ENCODE peak calls at places on chromosomes 4 and X, in six cellular contexts. One of them, this sample, is unnamed.
A peak's percentile ranks its signal among the peaks of the same experiment; 100 is the strongest.

GRCh38 chr4:71259911-71260331 is 78.9 kb upstream of the SLC4A4 start:
- DNase-seq in OCI-LY7: no peak
- DNase-seq in tibial nerve: no peak
- DNase-seq in heart right ventricle: peak; percentile 26
- DNase-seq in brain microvascular endothelial cell: no peak
- DNase-seq in endodermal cell: no peak
- DNase-seq in this sample: no peak

GRCh38 chrX:78105944-78106650 is 2.0 kb downstream of the PGK1 start:
- DNase-seq in OCI-LY7: no peak
- DNase-seq in tibial nerve: no peak
- DNase-seq in heart right ventricle: no peak
- DNase-seq in brain microvascular endothelial cell: no peak
- DNase-seq in endodermal cell: no peak
- DNase-seq in this sample: no peak

GRCh38 chr4:141713771-141714445 is 77.5 kb downstream of the IL15 start:
- DNase-seq in OCI-LY7: no peak
- DNase-seq in tibial nerve: no peak
- DNase-seq in heart right ventricle: no peak
- DNase-seq in brain microvascular endothelial cell: peak; percentile 40
- DNase-seq in endodermal cell: peak; percentile 63
- DNase-seq in this sample: no peak

GRCh38 chrX:71291381-71291780 is 7.9 kb downstream of the NONO start:
- DNase-seq in OCI-LY7: no peak
- DNase-seq in tibial nerve: no peak
- DNase-seq in heart right ventricle: no peak
- DNase-seq in brain microvascular endothelial cell: no peak
- DNase-seq in endodermal cell: no peak
- DNase-seq in this sample: no peak

GRCh38 chr4:123564758-123565346 is 168.3 kb downstream of the SPRY1 start:
- DNase-seq in OCI-LY7: peak; percentile 89
- DNase-seq in tibial nerve: no peak
- DNase-seq in heart right ventricle: peak; percentile 69
- DNase-seq in brain microvascular endothelial cell: peak; percentile 63
- DNase-seq in endodermal cell: peak; percentile 88
- DNase-seq in this sample: peak; percentile 35

GRCh38 chrX:134180566-134180965 is 56.4 kb upstream of the CCDC160 start:
- DNase-seq in OCI-LY7: no peak
- DNase-seq in tibial nerve: no peak
- DNase-seq in heart right ventricle: no peak
- DNase-seq in brain microvascular endothelial cell: no peak
- DNase-seq in endodermal cell: no peak
- DNase-seq in this sample: no peak

GRCh38 chrX:38732866-38733265 is 68.4 kb upstream of the MID1IP1 start:
- DNase-seq in OCI-LY7: no peak
- DNase-seq in tibial nerve: no peak
- DNase-seq in heart right ventricle: no peak
- DNase-seq in brain microvascular endothelial cell: no peak
- DNase-seq in endodermal cell: no peak
- DNase-seq in this sample: no peak

GRCh38 chrX:96182366-96182765 is 502.3 kb upstream of the DIAPH2 start:
- DNase-seq in OCI-LY7: no peak
- DNase-seq in tibial nerve: no peak
- DNase-seq in heart right ventricle: no peak
- DNase-seq in brain microvascular endothelial cell: peak; percentile 27
- DNase-seq in endodermal cell: peak; percentile 86
- DNase-seq in this sample: no peak

GRCh38 chr4:74897390-74897789 is 35.5 kb upstream of the PARM1 start:
- DNase-seq in OCI-LY7: no peak
- DNase-seq in tibial nerve: no peak
- DNase-seq in heart right ventricle: no peak
- DNase-seq in brain microvascular endothelial cell: no peak
- DNase-seq in endodermal cell: no peak
- DNase-seq in this sample: no peak

GRCh38 chrX:17405225-17405969 is 30.4 kb downstream of the NHS start:
- DNase-seq in OCI-LY7: no peak
- DNase-seq in tibial nerve: no peak
- DNase-seq in heart right ventricle: no peak
- DNase-seq in brain microvascular endothelial cell: peak; percentile 39
- DNase-seq in endodermal cell: no peak
- DNase-seq in this sample: no peak

GRCh38 chr4:14072506-14072905 is 445.0 kb upstream of the BOD1L1 start:
- DNase-seq in OCI-LY7: no peak
- DNase-seq in tibial nerve: no peak
- DNase-seq in heart right ventricle: no peak
- DNase-seq in brain microvascular endothelial cell: no peak
- DNase-seq in endodermal cell: no peak
- DNase-seq in this sample: no peak

GRCh38 chrX:103538728-103539127 is 19.4 kb upstream of the RAB40A start:
- DNase-seq in OCI-LY7: no peak
- DNase-seq in tibial nerve: no peak
- DNase-seq in heart right ventricle: no peak
- DNase-seq in brain microvascular endothelial cell: no peak
- DNase-seq in endodermal cell: no peak
- DNase-seq in this sample: no peak

GRCh38 chr4:82691431-82691830 is 107.2 kb downstream of the SCD5 start:
- DNase-seq in OCI-LY7: no peak
- DNase-seq in tibial nerve: no peak
- DNase-seq in heart right ventricle: no peak
- DNase-seq in brain microvascular endothelial cell: no peak
- DNase-seq in endodermal cell: no peak
- DNase-seq in this sample: no peak

GRCh38 chrX:42686706-42687105 is 91.3 kb downstream of the PPP1R2C start:
- DNase-seq in OCI-LY7: no peak
- DNase-seq in tibial nerve: no peak
- DNase-seq in heart right ventricle: no peak
- DNase-seq in brain microvascular endothelial cell: no peak
- DNase-seq in endodermal cell: no peak
- DNase-seq in this sample: no peak

GRCh38 chr4:17013382-17014006 is 115.0 kb upstream of the LDB2 start:
- DNase-seq in OCI-LY7: no peak
- DNase-seq in tibial nerve: no peak
- DNase-seq in heart right ventricle: no peak
- DNase-seq in brain microvascular endothelial cell: no peak
- DNase-seq in endodermal cell: peak; percentile 22
- DNase-seq in this sample: no peak

GRCh38 chr4:18645356-18645755 is 623.8 kb upstream of the LCORL start:
- DNase-seq in OCI-LY7: no peak
- DNase-seq in tibial nerve: no peak
- DNase-seq in heart right ventricle: no peak
- DNase-seq in brain microvascular endothelial cell: no peak
- DNase-seq in endodermal cell: no peak
- DNase-seq in this sample: no peak

GRCh38 chr4:94419956-94420355 is 31.8 kb upstream of the PDLIM5 start:
- DNase-seq in OCI-LY7: no peak
- DNase-seq in tibial nerve: no peak
- DNase-seq in heart right ventricle: no peak
- DNase-seq in brain microvascular endothelial cell: peak; percentile 38
- DNase-seq in endodermal cell: no peak
- DNase-seq in this sample: no peak

GRCh38 chr4:70721747-70722146 is at the start of gene RUFY3:
- DNase-seq in OCI-LY7: no peak
- DNase-seq in tibial nerve: peak; percentile 20
- DNase-seq in heart right ventricle: peak; percentile 70
- DNase-seq in brain microvascular endothelial cell: peak; percentile 87
- DNase-seq in endodermal cell: no peak
- DNase-seq in this sample: no peak

GRCh38 chr4:79651516-79651915 is 243.5 kb upstream of the GK2 start:
- DNase-seq in OCI-LY7: no peak
- DNase-seq in tibial nerve: no peak
- DNase-seq in heart right ventricle: no peak
- DNase-seq in brain microvascular endothelial cell: peak; percentile 54
- DNase-seq in endodermal cell: peak; percentile 59
- DNase-seq in this sample: no peak

GRCh38 chr4:156942991-156943390 is 28.6 kb downstream of the PDGFC start:
- DNase-seq in OCI-LY7: no peak
- DNase-seq in tibial nerve: no peak
- DNase-seq in heart right ventricle: no peak
- DNase-seq in brain microvascular endothelial cell: no peak
- DNase-seq in endodermal cell: no peak
- DNase-seq in this sample: no peak

GRCh38 chr4:98510757-98511517 is 147.5 kb downstream of the TSPAN5 start:
- DNase-seq in OCI-LY7: no peak
- DNase-seq in tibial nerve: no peak
- DNase-seq in heart right ventricle: no peak
- DNase-seq in brain microvascular endothelial cell: peak; percentile 49
- DNase-seq in endodermal cell: no peak
- DNase-seq in this sample: no peak

GRCh38 chr4:121148621-121149020 is 15.5 kb downstream of the TNIP3 start:
- DNase-seq in OCI-LY7: no peak
- DNase-seq in tibial nerve: no peak
- DNase-seq in heart right ventricle: no peak
- DNase-seq in brain microvascular endothelial cell: no peak
- DNase-seq in endodermal cell: no peak
- DNase-seq in this sample: no peak

DNA sequence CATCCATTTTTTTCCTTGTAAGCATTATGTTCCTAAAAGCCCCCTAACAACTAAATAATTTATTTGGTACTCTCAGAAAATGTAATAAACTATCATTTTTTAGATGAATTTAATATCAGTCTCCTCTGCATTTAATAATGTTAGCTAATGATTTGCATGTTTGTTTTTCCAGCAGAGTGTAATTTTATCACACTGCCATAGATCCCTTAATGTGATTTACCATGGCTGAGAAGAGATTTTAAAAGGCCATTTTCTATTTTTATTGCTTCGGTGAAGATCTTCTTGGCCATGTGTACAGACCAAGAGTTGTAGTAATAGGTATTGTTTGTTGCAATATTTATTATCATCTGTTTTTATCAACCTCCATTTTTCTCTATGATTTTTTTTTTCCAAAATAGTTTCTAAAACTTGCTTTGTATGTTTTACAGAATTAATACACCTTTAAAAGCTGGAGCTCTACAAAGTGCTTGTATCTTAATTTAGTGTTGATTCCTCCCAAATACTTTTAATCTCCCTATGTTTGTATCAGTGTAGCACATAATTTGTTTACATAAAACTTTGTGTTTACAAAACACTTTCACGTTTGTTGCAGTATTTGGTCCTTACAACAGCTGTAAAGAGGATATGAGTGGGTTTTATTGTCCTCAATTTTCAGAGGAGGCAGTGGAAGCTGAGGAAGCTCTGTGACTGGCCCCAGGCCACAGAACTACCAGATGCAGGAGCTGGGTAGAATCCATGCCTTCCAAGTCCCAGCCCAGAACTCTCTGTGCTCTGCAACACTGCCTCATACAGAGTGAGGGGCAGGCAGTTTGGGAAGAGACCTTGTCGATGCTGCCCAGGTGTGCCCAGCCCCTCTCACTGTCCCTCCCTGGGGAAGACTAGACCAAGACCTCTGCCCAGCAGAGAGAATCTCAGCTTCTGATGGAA is 58.1 kb downstream of the FAM114A1 start:
- DNase-seq in OCI-LY7: no peak
- DNase-seq in tibial nerve: no peak
- DNase-seq in heart right ventricle: no peak
- DNase-seq in brain microvascular endothelial cell: no peak
- DNase-seq in endodermal cell: no peak
- DNase-seq in this sample: no peak
- H3K36me3 ChIP-seq in OCI-LY7: no peaks in the 10 kb centered on the region
- H3K36me3 ChIP-seq in tibial nerve: peaks cover 5% of the 10 kb centered on the region
- H3K36me3 ChIP-seq in heart right ventricle: peaks cover 97% of the 10 kb centered on the region
- H3K36me3 ChIP-seq in brain microvascular endothelial cell: peaks cover 79% of the 10 kb centered on the region
- H3K36me3 ChIP-seq in endodermal cell: peaks cover 6% of the 10 kb centered on the region
- H3K36me3 ChIP-seq in this sample: no peaks in the 10 kb centered on the region

GRCh38 chr4:115229873-115230272 is 116.5 kb upstream of the NDST4 start:
- DNase-seq in OCI-LY7: no peak
- DNase-seq in tibial nerve: no peak
- DNase-seq in heart right ventricle: no peak
- DNase-seq in brain microvascular endothelial cell: no peak
- DNase-seq in endodermal cell: no peak
- DNase-seq in this sample: no peak

GRCh38 chr4:115233600-115233999 is 120.2 kb upstream of the NDST4 start:
- DNase-seq in OCI-LY7: no peak
- DNase-seq in tibial nerve: no peak
- DNase-seq in heart right ventricle: no peak
- DNase-seq in brain microvascular endothelial cell: no peak
- DNase-seq in endodermal cell: no peak
- DNase-seq in this sample: no peak

GRCh38 chr4:115228851-115229250 is 115.4 kb upstream of the NDST4 start:
- DNase-seq in OCI-LY7: no peak
- DNase-seq in tibial nerve: no peak
- DNase-seq in heart right ventricle: no peak
- DNase-seq in brain microvascular endothelial cell: no peak
- DNase-seq in endodermal cell: no peak
- DNase-seq in this sample: no peak

DNA sequence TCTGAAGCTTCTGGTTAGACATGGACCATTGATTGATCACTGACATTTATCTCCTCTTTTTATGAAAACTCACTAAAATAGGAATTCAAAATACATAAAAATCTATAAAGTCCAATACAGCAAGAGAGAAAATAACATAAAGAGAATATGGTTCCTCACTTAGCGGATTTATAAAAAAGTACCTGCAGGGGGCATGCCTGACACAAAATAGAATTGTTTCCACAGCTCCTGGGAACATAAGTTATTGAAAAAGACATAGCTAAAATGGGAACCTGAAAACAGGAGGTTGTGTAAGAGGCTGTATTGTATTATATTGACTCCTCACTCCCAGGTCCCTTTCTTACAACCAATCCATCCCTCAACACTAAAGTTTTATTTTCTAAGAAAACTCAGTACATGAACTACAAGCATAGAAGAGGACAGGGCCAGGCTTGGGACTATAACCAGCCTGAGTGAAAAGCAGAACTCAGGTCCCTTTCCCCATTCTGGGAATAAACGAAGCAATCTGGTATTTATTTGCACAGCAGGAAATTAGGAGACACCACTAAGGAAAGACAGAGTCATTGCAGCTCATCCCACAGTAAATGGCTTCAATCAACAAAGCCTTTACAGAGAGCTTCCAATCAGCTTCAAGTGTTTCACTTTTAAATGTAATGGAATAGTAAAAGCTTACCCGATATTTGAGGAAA is 121.1 kb upstream of the NDST4 start:
- DNase-seq in OCI-LY7: peak; percentile 37
- DNase-seq in tibial nerve: no peak
- DNase-seq in heart right ventricle: no peak
- DNase-seq in brain microvascular endothelial cell: no peak
- DNase-seq in endodermal cell: peak; percentile 47
- DNase-seq in this sample: no peak
- TF ChIP-seq CTCF in OCI-LY7: peak; percentile 84
- TF ChIP-seq CTCF in tibial nerve: no peak
- TF ChIP-seq CTCF in heart right ventricle: no peak
- TF ChIP-seq CTCF in brain microvascular endothelial cell: peak; percentile 26
- TF ChIP-seq CTCF in endodermal cell: peak; percentile 64
- TF ChIP-seq CTCF in this sample: peak; percentile 33

GRCh38 chrX:44060221-44060620 is 87.0 kb upstream of the NDP start:
- DNase-seq in OCI-LY7: no peak
- DNase-seq in tibial nerve: no peak
- DNase-seq in heart right ventricle: no peak
- DNase-seq in brain microvascular endothelial cell: no peak
- DNase-seq in endodermal cell: no peak
- DNase-seq in this sample: no peak
- H3K4me3 ChIP-seq in OCI-LY7: no peak overlapping the region
- H3K4me3 ChIP-seq in tibial nerve: no peak overlapping the region
- H3K4me3 ChIP-seq in heart right ventricle: no peak overlapping the region
- H3K4me3 ChIP-seq in brain microvascular endothelial cell: no peak overlapping the region
- H3K4me3 ChIP-seq in endodermal cell: no peak overlapping the region
- H3K4me3 ChIP-seq in this sample: no peak overlapping the region

GRCh38 chr4:25788839-25789238 is 73.9 kb downstream of the SEL1L3 start:
- DNase-seq in OCI-LY7: no peak
- DNase-seq in tibial nerve: no peak
- DNase-seq in heart right ventricle: no peak
- DNase-seq in brain microvascular endothelial cell: no peak
- DNase-seq in endodermal cell: no peak
- DNase-seq in this sample: no peak
- H3K36me3 ChIP-seq in OCI-LY7: peaks cover 98% of the 10 kb centered on the region
- H3K36me3 ChIP-seq in tibial nerve: peaks cover 6% of the 10 kb centered on the region
- H3K36me3 ChIP-seq in heart right ventricle: no peaks in the 10 kb centered on the region
- H3K36me3 ChIP-seq in brain microvascular endothelial cell: no peaks in the 10 kb centered on the region
- H3K36me3 ChIP-seq in endodermal cell: no peaks in the 10 kb centered on the region
- H3K36me3 ChIP-seq in this sample: no peaks in the 10 kb centered on the region

GRCh38 chr4:128583753-128584712 is 225.5 kb upstream of the JADE1 start:
- DNase-seq in OCI-LY7: no peak
- DNase-seq in tibial nerve: no peak
- DNase-seq in heart right ventricle: peak; percentile 50
- DNase-seq in brain microvascular endothelial cell: no peak
- DNase-seq in endodermal cell: no peak
- DNase-seq in this sample: no peak
- TF ChIP-seq CTCF in OCI-LY7: no peak
- TF ChIP-seq CTCF in tibial nerve: no peak
- TF ChIP-seq CTCF in heart right ventricle: no peak
- TF ChIP-seq CTCF in brain microvascular endothelial cell: no peak
- TF ChIP-seq CTCF in endodermal cell: peak; percentile 38
- TF ChIP-seq CTCF in this sample: no peak

This sample was measured in GM06990.